ENCODE peak calls at places on chromosomes 6 and 20, in eight cellular contexts. One of them, this sample, is unnamed.

GRCh38 chr20:44247676-44248419 is 740 bp downstream of the GDAP1L1 start:
- DNase-seq in activated naive CD8-positive, alpha-beta T cell treated with anti-CD3 and anti-CD28 coated beads for 36 hours: peak; percentile 49
- DNase-seq in posterior vena cava: peak; percentile 80
- DNase-seq in AG04450: no peak
- DNase-seq in NCI-H1417: no peak
- DNase-seq in adipocyte: peak; percentile 38
- DNase-seq in anterior cingulate cortex: no peak
- DNase-seq in PC-9: no peak
- DNase-seq in this sample: no peak

GRCh38 chr6:148987982-148988381 is 241.2 kb downstream of the UST start:
- DNase-seq in activated naive CD8-positive, alpha-beta T cell treated with anti-CD3 and anti-CD28 coated beads for 36 hours: no peak
- DNase-seq in NCI-H1417: no peak
- DNase-seq in adipocyte: no peak
- DNase-seq in anterior cingulate cortex: no peak
- DNase-seq in AG04450: no peak
- DNase-seq in PC-9: no peak
- DNase-seq in posterior vena cava: no peak
- DNase-seq in this sample: no peak

GRCh38 chr6:30544666-30545272 is 11.5 kb downstream of the GNL1 start:
- DNase-seq in adipocyte: peak; percentile 91
- DNase-seq in activated naive CD8-positive, alpha-beta T cell treated with anti-CD3 and anti-CD28 coated beads for 36 hours: no peak
- DNase-seq in NCI-H1417: peak; percentile 49
- DNase-seq in posterior vena cava: no peak
- DNase-seq in PC-9: peak; percentile 54
- DNase-seq in anterior cingulate cortex: no peak
- DNase-seq in AG04450: no peak
- DNase-seq in this sample: no peak

GRCh38 chr20:18019068-18019467 is 38.6 kb downstream of the OVOL2 start:
- DNase-seq in anterior cingulate cortex: no peak
- DNase-seq in AG04450: no peak
- DNase-seq in adipocyte: no peak
- DNase-seq in posterior vena cava: no peak
- DNase-seq in NCI-H1417: no peak
- DNase-seq in PC-9: no peak
- DNase-seq in activated naive CD8-positive, alpha-beta T cell treated with anti-CD3 and anti-CD28 coated beads for 36 hours: no peak
- DNase-seq in this sample: no peak

GRCh38 chr6:146898069-146898887 is 299.5 kb downstream of the ADGB start:
- DNase-seq in adipocyte: no peak
- DNase-seq in anterior cingulate cortex: no peak
- DNase-seq in NCI-H1417: no peak
- DNase-seq in posterior vena cava: no peak
- DNase-seq in PC-9: no peak
- DNase-seq in AG04450: no peak
- DNase-seq in activated naive CD8-positive, alpha-beta T cell treated with anti-CD3 and anti-CD28 coated beads for 36 hours: no peak
- DNase-seq in this sample: no peak

GRCh38 chr6:135251416-135251815 is 70.3 kb downstream of the MYB start:
- DNase-seq in AG04450: no peak
- DNase-seq in PC-9: no peak
- DNase-seq in NCI-H1417: peak; percentile 94
- DNase-seq in activated naive CD8-positive, alpha-beta T cell treated with anti-CD3 and anti-CD28 coated beads for 36 hours: no peak
- DNase-seq in posterior vena cava: no peak
- DNase-seq in anterior cingulate cortex: no peak
- DNase-seq in adipocyte: no peak
- DNase-seq in this sample: no peak

GRCh38 chr6:83247471-83247870 is 54.3 kb downstream of the RWDD2A start:
- DNase-seq in PC-9: no peak
- DNase-seq in NCI-H1417: no peak
- DNase-seq in activated naive CD8-positive, alpha-beta T cell treated with anti-CD3 and anti-CD28 coated beads for 36 hours: no peak
- DNase-seq in anterior cingulate cortex: no peak
- DNase-seq in adipocyte: no peak
- DNase-seq in posterior vena cava: no peak
- DNase-seq in AG04450: no peak
- DNase-seq in this sample: no peak

GRCh38 chr6:79420054-79420453 is 117.2 kb downstream of the LCA5 start:
- DNase-seq in anterior cingulate cortex: no peak
- DNase-seq in NCI-H1417: peak; percentile 59
- DNase-seq in AG04450: no peak
- DNase-seq in activated naive CD8-positive, alpha-beta T cell treated with anti-CD3 and anti-CD28 coated beads for 36 hours: no peak
- DNase-seq in posterior vena cava: no peak
- DNase-seq in adipocyte: no peak
- DNase-seq in PC-9: no peak
- DNase-seq in this sample: no peak

GRCh38 chr6:168240147-168240546 is 79.4 kb downstream of the DACT2 start:
- DNase-seq in AG04450: no peak
- DNase-seq in anterior cingulate cortex: no peak
- DNase-seq in posterior vena cava: no peak
- DNase-seq in NCI-H1417: no peak
- DNase-seq in activated naive CD8-positive, alpha-beta T cell treated with anti-CD3 and anti-CD28 coated beads for 36 hours: no peak
- DNase-seq in PC-9: no peak
- DNase-seq in adipocyte: no peak
- DNase-seq in this sample: no peak

This sample was measured in effector CD8-positive, alpha-beta T cell.